ENCODE peak calls at places on chromosomes 13 and 19, in six cellular contexts. W is OCI-LY7, X is H4, S is posterior cingulate gyrus, P is NCI-H1436, D is EH. R is an unnamed sample.

GRCh38 chr13:101424381-101425155 is 8.3 kb upstream of the NALCN start:
- DNase-seq in W (no peak), X (no peak), S (peak), P (no peak), D (peak), R (no peak)

GRCh38 chr13:59337070-59337469 is 826.7 kb downstream of the DIAPH3 start:
- DNase-seq in W (no peak), X (no peak), S (no peak), P (no peak), D (no peak), R (peak)

GRCh38 chr13:42232671-42233070 is 39.3 kb upstream of the AKAP11 start:
- DNase-seq in W (no peak), X (no peak), S (no peak), P (no peak), D (no peak), R (no peak)

GRCh38 chr19:44367024-44367423 is 10.5 kb upstream of the ZNF112 start:
- DNase-seq in W (no peak), X (no peak), S (no peak), P (no peak), D (peak), R (no peak)

GRCh38 chr19:52786078-52786463 is 520 bp downstream of the ZNF600 start:
- DNase-seq in W (no peak), X (no peak), S (no peak), P (no peak), D (no peak), R (no peak)

GRCh38 chr19:41223431-41224234 is 4.6 kb downstream of the AXL start:
- DNase-seq in W (no peak), X (peak), S (no peak), P (no peak), D (peak), R (no peak)

GRCh38 chr13:100976993-100977392 is 302.4 kb upstream of the TMTC4 start:
- DNase-seq in W (no peak), X (no peak), S (no peak), P (no peak), D (no peak), R (no peak)

GRCh38 chr19:40403262-40403984 is 9.8 kb downstream of the PRX start:
- DNase-seq in W (peak), X (peak), S (peak), P (peak), D (peak), R (peak)

GRCh38 chr19:10238172-10238783 is 7.1 kb upstream of the S1PR2 start:
- DNase-seq in W (peak), X (no peak), S (no peak), P (peak), D (peak), R (peak)

GRCh38 chr13:93951153-93951552 is 528.3 kb downstream of the DCT start:
- DNase-seq in W (no peak), X (peak), S (no peak), P (no peak), D (no peak), R (peak)

GRCh38 chr19:55567708-55568328 is 12.8 kb downstream of the ZNF579 start:
- DNase-seq in W (no peak), X (no peak), S (no peak), P (no peak), D (no peak), R (no peak)

GRCh38 chr13:105848494-105848893 is 687.0 kb downstream of the EFNB2 start:
- DNase-seq in W (no peak), X (no peak), S (no peak), P (no peak), D (no peak), R (no peak)

GRCh38 chr19:5352229-5352763 is 11.7 kb upstream of the PTPRS start:
- DNase-seq in W (no peak), X (no peak), S (no peak), P (no peak), D (no peak), R (no peak)

GRCh38 chr13:48320906-48321510 is 17.5 kb downstream of the RB1 start:
- DNase-seq in W (no peak), X (no peak), S (peak), P (no peak), D (no peak), R (no peak)

GRCh38 chr19:5615756-5616327 is 6.7 kb downstream of the SAFB2 start:
- DNase-seq in W (no peak), X (no peak), S (no peak), P (no peak), D (peak), R (no peak)